ENCODE peak calls at places on chromosomes 11 and 22, in six cellular contexts. One of them, this sample, is unnamed.

GRCh38 chr11:111938687-111939160 is 1.6 kb downstream of the DIXDC1 start:
- DNase-seq in astrocyte of the spinal cord: peak; percentile 76
- DNase-seq in stimulated activated naive CD8-positive, alpha-beta T cell treated with anti-CD3 and anti-CD28 coated beads, Interleukin-15, Interleukin-2, amounts not matched to agents 100 U/mL and 50 U/mL, for 24 hours: peak; percentile 46
- DNase-seq in effector CD4-positive, alpha-beta T cell: no peak
- DNase-seq in fibroblast of lung: peak; percentile 66
- DNase-seq in C1 segment of cervical spinal cord: no peak
- DNase-seq in this sample: no peak

GRCh38 chr11:2892215-2893020 is 6.8 kb upstream of the CDKN1C start:
- DNase-seq in stimulated activated naive CD8-positive, alpha-beta T cell treated with anti-CD3 and anti-CD28 coated beads, Interleukin-15, Interleukin-2, amounts not matched to agents 100 U/mL and 50 U/mL, for 24 hours: peak; percentile 76
- DNase-seq in C1 segment of cervical spinal cord: peak; percentile 35
- DNase-seq in astrocyte of the spinal cord: peak; percentile 59
- DNase-seq in effector CD4-positive, alpha-beta T cell: peak; percentile 42
- DNase-seq in fibroblast of lung: peak; percentile 40
- DNase-seq in this sample: no peak

GRCh38 chr11:17898782-17899181 is 114.1 kb downstream of the SERGEF start:
- DNase-seq in fibroblast of lung: no peak
- DNase-seq in C1 segment of cervical spinal cord: no peak
- DNase-seq in effector CD4-positive, alpha-beta T cell: no peak
- DNase-seq in astrocyte of the spinal cord: no peak
- DNase-seq in stimulated activated naive CD8-positive, alpha-beta T cell treated with anti-CD3 and anti-CD28 coated beads, Interleukin-15, Interleukin-2, amounts not matched to agents 100 U/mL and 50 U/mL, for 24 hours: no peak
- DNase-seq in this sample: no peak

GRCh38 chr11:24588075-24588474 is 91.2 kb downstream of the LUZP2 start:
- DNase-seq in astrocyte of the spinal cord: peak; percentile 71
- DNase-seq in stimulated activated naive CD8-positive, alpha-beta T cell treated with anti-CD3 and anti-CD28 coated beads, Interleukin-15, Interleukin-2, amounts not matched to agents 100 U/mL and 50 U/mL, for 24 hours: no peak
- DNase-seq in effector CD4-positive, alpha-beta T cell: no peak
- DNase-seq in C1 segment of cervical spinal cord: no peak
- DNase-seq in fibroblast of lung: peak; percentile 76
- DNase-seq in this sample: no peak

GRCh38 chr11:133902506-133902905 is 54.3 kb downstream of the IGSF9B start:
- DNase-seq in fibroblast of lung: no peak
- DNase-seq in C1 segment of cervical spinal cord: no peak
- DNase-seq in astrocyte of the spinal cord: no peak
- DNase-seq in effector CD4-positive, alpha-beta T cell: no peak
- DNase-seq in stimulated activated naive CD8-positive, alpha-beta T cell treated with anti-CD3 and anti-CD28 coated beads, Interleukin-15, Interleukin-2, amounts not matched to agents 100 U/mL and 50 U/mL, for 24 hours: no peak
- DNase-seq in this sample: no peak

GRCh38 chr22:31093956-31094622 is 13.0 kb downstream of the SMTN start:
- DNase-seq in effector CD4-positive, alpha-beta T cell: no peak
- DNase-seq in stimulated activated naive CD8-positive, alpha-beta T cell treated with anti-CD3 and anti-CD28 coated beads, Interleukin-15, Interleukin-2, amounts not matched to agents 100 U/mL and 50 U/mL, for 24 hours: no peak
- DNase-seq in fibroblast of lung: no peak
- DNase-seq in C1 segment of cervical spinal cord: peak; percentile 50
- DNase-seq in astrocyte of the spinal cord: no peak
- DNase-seq in this sample: peak; percentile 78

GRCh38 chr22:41943661-41944209 is 3.2 kb downstream of the CENPM start:
- DNase-seq in stimulated activated naive CD8-positive, alpha-beta T cell treated with anti-CD3 and anti-CD28 coated beads, Interleukin-15, Interleukin-2, amounts not matched to agents 100 U/mL and 50 U/mL, for 24 hours: no peak
- DNase-seq in fibroblast of lung: peak; percentile 32
- DNase-seq in C1 segment of cervical spinal cord: no peak
- DNase-seq in astrocyte of the spinal cord: no peak
- DNase-seq in effector CD4-positive, alpha-beta T cell: no peak
- DNase-seq in this sample: no peak

GRCh38 chr11:126431401-126432064 is 76.0 kb downstream of the ST3GAL4 start:
- DNase-seq in stimulated activated naive CD8-positive, alpha-beta T cell treated with anti-CD3 and anti-CD28 coated beads, Interleukin-15, Interleukin-2, amounts not matched to agents 100 U/mL and 50 U/mL, for 24 hours: no peak
- DNase-seq in fibroblast of lung: peak; percentile 83
- DNase-seq in C1 segment of cervical spinal cord: no peak
- DNase-seq in astrocyte of the spinal cord: peak; percentile 74
- DNase-seq in effector CD4-positive, alpha-beta T cell: no peak
- DNase-seq in this sample: peak; percentile 43

GRCh38 chr11:1920909-1921575 is 1.5 kb downstream of the TNNT3 start:
- DNase-seq in stimulated activated naive CD8-positive, alpha-beta T cell treated with anti-CD3 and anti-CD28 coated beads, Interleukin-15, Interleukin-2, amounts not matched to agents 100 U/mL and 50 U/mL, for 24 hours: no peak
- DNase-seq in fibroblast of lung: no peak
- DNase-seq in effector CD4-positive, alpha-beta T cell: no peak
- DNase-seq in astrocyte of the spinal cord: no peak
- DNase-seq in C1 segment of cervical spinal cord: no peak
- DNase-seq in this sample: peak; percentile 91

GRCh38 chr11:67345949-67346819 is 7.2 kb downstream of the POLD4 start:
- DNase-seq in stimulated activated naive CD8-positive, alpha-beta T cell treated with anti-CD3 and anti-CD28 coated beads, Interleukin-15, Interleukin-2, amounts not matched to agents 100 U/mL and 50 U/mL, for 24 hours: no peak
- DNase-seq in effector CD4-positive, alpha-beta T cell: no peak
- DNase-seq in C1 segment of cervical spinal cord: no peak
- DNase-seq in astrocyte of the spinal cord: peak; percentile 60
- DNase-seq in fibroblast of lung: peak; percentile 61
- DNase-seq in this sample: no peak

GRCh38 chr11:70270877-70271634 is 566 bp downstream of the PPFIA1 start:
- DNase-seq in C1 segment of cervical spinal cord: no peak
- DNase-seq in effector CD4-positive, alpha-beta T cell: peak; percentile 40
- DNase-seq in fibroblast of lung: peak; percentile 73
- DNase-seq in astrocyte of the spinal cord: peak; percentile 42
- DNase-seq in stimulated activated naive CD8-positive, alpha-beta T cell treated with anti-CD3 and anti-CD28 coated beads, Interleukin-15, Interleukin-2, amounts not matched to agents 100 U/mL and 50 U/mL, for 24 hours: peak; percentile 58
- DNase-seq in this sample: peak; percentile 32

GRCh38 chr11:117045956-117046355 is 52.3 kb downstream of the SIK3 start:
- DNase-seq in fibroblast of lung: no peak
- DNase-seq in stimulated activated naive CD8-positive, alpha-beta T cell treated with anti-CD3 and anti-CD28 coated beads, Interleukin-15, Interleukin-2, amounts not matched to agents 100 U/mL and 50 U/mL, for 24 hours: no peak
- DNase-seq in C1 segment of cervical spinal cord: no peak
- DNase-seq in effector CD4-positive, alpha-beta T cell: no peak
- DNase-seq in astrocyte of the spinal cord: no peak
- DNase-seq in this sample: no peak

GRCh38 chr11:65187971-65188461 is 6.3 kb downstream of the CAPN1 start:
- DNase-seq in astrocyte of the spinal cord: no peak
- DNase-seq in effector CD4-positive, alpha-beta T cell: no peak
- DNase-seq in fibroblast of lung: no peak
- DNase-seq in stimulated activated naive CD8-positive, alpha-beta T cell treated with anti-CD3 and anti-CD28 coated beads, Interleukin-15, Interleukin-2, amounts not matched to agents 100 U/mL and 50 U/mL, for 24 hours: no peak
- DNase-seq in C1 segment of cervical spinal cord: no peak
- DNase-seq in this sample: no peak

GRCh38 chr11:5021996-5022395 is 24.3 kb upstream of the OR52J3 start:
- DNase-seq in astrocyte of the spinal cord: no peak
- DNase-seq in fibroblast of lung: no peak
- DNase-seq in stimulated activated naive CD8-positive, alpha-beta T cell treated with anti-CD3 and anti-CD28 coated beads, Interleukin-15, Interleukin-2, amounts not matched to agents 100 U/mL and 50 U/mL, for 24 hours: no peak
- DNase-seq in effector CD4-positive, alpha-beta T cell: no peak
- DNase-seq in C1 segment of cervical spinal cord: no peak
- DNase-seq in this sample: no peak

GRCh38 chr22:45997077-45997774 is 20.3 kb upstream of the WNT7B start:
- DNase-seq in C1 segment of cervical spinal cord: peak; percentile 83
- DNase-seq in effector CD4-positive, alpha-beta T cell: no peak
- DNase-seq in stimulated activated naive CD8-positive, alpha-beta T cell treated with anti-CD3 and anti-CD28 coated beads, Interleukin-15, Interleukin-2, amounts not matched to agents 100 U/mL and 50 U/mL, for 24 hours: no peak
- DNase-seq in astrocyte of the spinal cord: peak; percentile 98
- DNase-seq in fibroblast of lung: peak; percentile 97
- DNase-seq in this sample: peak; percentile 89

GRCh38 chr11:116893906-116894305 is 56.5 kb upstream of the APOA1 start:
- DNase-seq in astrocyte of the spinal cord: no peak
- DNase-seq in stimulated activated naive CD8-positive, alpha-beta T cell treated with anti-CD3 and anti-CD28 coated beads, Interleukin-15, Interleukin-2, amounts not matched to agents 100 U/mL and 50 U/mL, for 24 hours: no peak
- DNase-seq in C1 segment of cervical spinal cord: no peak
- DNase-seq in fibroblast of lung: no peak
- DNase-seq in effector CD4-positive, alpha-beta T cell: no peak
- DNase-seq in this sample: no peak

GRCh38 chr11:103228807-103229206 is 119.6 kb downstream of the DYNC2H1 start:
- DNase-seq in astrocyte of the spinal cord: no peak
- DNase-seq in stimulated activated naive CD8-positive, alpha-beta T cell treated with anti-CD3 and anti-CD28 coated beads, Interleukin-15, Interleukin-2, amounts not matched to agents 100 U/mL and 50 U/mL, for 24 hours: no peak
- DNase-seq in C1 segment of cervical spinal cord: no peak
- DNase-seq in fibroblast of lung: no peak
- DNase-seq in effector CD4-positive, alpha-beta T cell: no peak
- DNase-seq in this sample: no peak

GRCh38 chr11:12053606-12054361 is 45.4 kb upstream of the DKK3 start:
- DNase-seq in C1 segment of cervical spinal cord: no peak
- DNase-seq in fibroblast of lung: no peak
- DNase-seq in stimulated activated naive CD8-positive, alpha-beta T cell treated with anti-CD3 and anti-CD28 coated beads, Interleukin-15, Interleukin-2, amounts not matched to agents 100 U/mL and 50 U/mL, for 24 hours: no peak
- DNase-seq in effector CD4-positive, alpha-beta T cell: no peak
- DNase-seq in astrocyte of the spinal cord: no peak
- DNase-seq in this sample: peak; percentile 8

GRCh38 chr22:22112533-22113294 is 130.1 kb upstream of the TOP3B start:
- DNase-seq in effector CD4-positive, alpha-beta T cell: no peak
- DNase-seq in stimulated activated naive CD8-positive, alpha-beta T cell treated with anti-CD3 and anti-CD28 coated beads, Interleukin-15, Interleukin-2, amounts not matched to agents 100 U/mL and 50 U/mL, for 24 hours: no peak
- DNase-seq in fibroblast of lung: no peak
- DNase-seq in astrocyte of the spinal cord: no peak
- DNase-seq in C1 segment of cervical spinal cord: no peak
- DNase-seq in this sample: no peak

GRCh38 chr11:31958086-31958735 is 132.7 kb upstream of the RCN1 start:
- DNase-seq in C1 segment of cervical spinal cord: peak; percentile 44
- DNase-seq in fibroblast of lung: peak; percentile 43
- DNase-seq in stimulated activated naive CD8-positive, alpha-beta T cell treated with anti-CD3 and anti-CD28 coated beads, Interleukin-15, Interleukin-2, amounts not matched to agents 100 U/mL and 50 U/mL, for 24 hours: peak; percentile 79
- DNase-seq in astrocyte of the spinal cord: peak; percentile 43
- DNase-seq in effector CD4-positive, alpha-beta T cell: peak; percentile 22
- DNase-seq in this sample: peak; percentile 18

GRCh38 chr22:36223504-36223903 is 15.8 kb downstream of the APOL2 start:
- DNase-seq in astrocyte of the spinal cord: no peak
- DNase-seq in C1 segment of cervical spinal cord: no peak
- DNase-seq in stimulated activated naive CD8-positive, alpha-beta T cell treated with anti-CD3 and anti-CD28 coated beads, Interleukin-15, Interleukin-2, amounts not matched to agents 100 U/mL and 50 U/mL, for 24 hours: no peak
- DNase-seq in fibroblast of lung: no peak
- DNase-seq in effector CD4-positive, alpha-beta T cell: no peak
- DNase-seq in this sample: peak; percentile 88

GRCh38 chr11:64451856-64452255 is 92.9 kb downstream of the RPS6KA4 start:
- DNase-seq in fibroblast of lung: no peak
- DNase-seq in effector CD4-positive, alpha-beta T cell: no peak
- DNase-seq in C1 segment of cervical spinal cord: no peak
- DNase-seq in stimulated activated naive CD8-positive, alpha-beta T cell treated with anti-CD3 and anti-CD28 coated beads, Interleukin-15, Interleukin-2, amounts not matched to agents 100 U/mL and 50 U/mL, for 24 hours: no peak
- DNase-seq in astrocyte of the spinal cord: no peak
- DNase-seq in this sample: no peak

GRCh38 chr11:68806931-68807844 is 34.5 kb downstream of the CPT1A start:
- DNase-seq in effector CD4-positive, alpha-beta T cell: no peak
- DNase-seq in fibroblast of lung: peak; percentile 84
- DNase-seq in C1 segment of cervical spinal cord: no peak
- DNase-seq in stimulated activated naive CD8-positive, alpha-beta T cell treated with anti-CD3 and anti-CD28 coated beads, Interleukin-15, Interleukin-2, amounts not matched to agents 100 U/mL and 50 U/mL, for 24 hours: no peak
- DNase-seq in astrocyte of the spinal cord: peak; percentile 77
- DNase-seq in this sample: no peak

GRCh38 chr11:36394056-36394455 is 98.0 kb downstream of the PRR5L start:
- DNase-seq in fibroblast of lung: no peak
- DNase-seq in stimulated activated naive CD8-positive, alpha-beta T cell treated with anti-CD3 and anti-CD28 coated beads, Interleukin-15, Interleukin-2, amounts not matched to agents 100 U/mL and 50 U/mL, for 24 hours: no peak
- DNase-seq in C1 segment of cervical spinal cord: no peak
- DNase-seq in astrocyte of the spinal cord: no peak
- DNase-seq in effector CD4-positive, alpha-beta T cell: no peak
- DNase-seq in this sample: no peak

GRCh38 chr11:69686856-69687255 is 11.7 kb upstream of the LTO1 start:
- DNase-seq in C1 segment of cervical spinal cord: no peak
- DNase-seq in effector CD4-positive, alpha-beta T cell: no peak
- DNase-seq in fibroblast of lung: no peak
- DNase-seq in stimulated activated naive CD8-positive, alpha-beta T cell treated with anti-CD3 and anti-CD28 coated beads, Interleukin-15, Interleukin-2, amounts not matched to agents 100 U/mL and 50 U/mL, for 24 hours: no peak
- DNase-seq in astrocyte of the spinal cord: no peak
- DNase-seq in this sample: no peak

This sample was measured in gastrocnemius medialis.